ENCODE peak calls at places on chromosomes 2 and 18, in seven cellular contexts. G is tibial nerve; W is CD4-positive, CD25-positive, alpha-beta regulatory T cell; N is WERI-Rb-1; T is fibroblast of lung; P is PC-3; F is cardiac muscle cell. C is an unnamed sample. For H3K9me3, the result is how much of the 10 kb centered on the place peaks cover.

GRCh38 chr2:43159797-43160196 is 66.6 kb downstream of the ZFP36L2 start:
- DNase-seq in N (no peak), G (no peak), P (no peak), W (no peak), F (no peak), T (peak), C (no peak)

GRCh38 chr2:111176388-111176787 is 55.7 kb downstream of the BCL2L11 start:
- DNase-seq in F (no peak), P (no peak), T (no peak), W (no peak), G (no peak), N (no peak), C (no peak)

GRCh38 chr18:3262234-3263171 is 570 bp downstream of the MYL12B start:
- DNase-seq in G (no peak), T (peak), W (peak), P (peak), N (no peak), F (peak), C (peak)

GRCh38 chr2:125424386-125424785 is 1231.6 kb upstream of the GYPC start:
- DNase-seq in W (no peak), F (no peak), P (no peak), N (no peak), G (no peak), T (no peak), C (no peak)

GRCh38 chr2:217597140-217597539 is 405.7 kb downstream of the TNS1 start:
- DNase-seq in W (no peak), P (no peak), G (no peak), N (no peak), F (no peak), T (no peak), C (no peak)

GRCh38 chr2:135055182-135055786 is 3.2 kb downstream of the RAB3GAP1 start:
- DNase-seq in W (no peak), N (no peak), G (no peak), T (peak), F (peak), P (peak), C (no peak)

GRCh38 chr2:30351941-30352340 is 95.1 kb upstream of the LCLAT1 start:
- DNase-seq in G (no peak), N (no peak), T (no peak), P (no peak), F (no peak), W (no peak), C (no peak)

GRCh38 chr2:170396799-170397459 is 219.0 kb downstream of the MYO3B start:
- DNase-seq in G (no peak), N (no peak), W (no peak), T (no peak), P (peak), F (peak), C (no peak)

GRCh38 chr2:3117650-3118216 is 259.9 kb downstream of the EIPR1 start:
- DNase-seq in G (no peak), T (no peak), N (peak), F (no peak), W (no peak), P (no peak), C (no peak)

GRCh38 chr2:219073413-219074129 is 12.8 kb upstream of the IHH start:
- DNase-seq in P (peak), G (no peak), T (peak), N (peak), W (no peak), F (peak), C (no peak)

GRCh38 chr18:25787281-25787680 is 303.1 kb downstream of the SS18 start:
- DNase-seq in T (no peak), P (no peak), F (no peak), W (no peak), G (no peak), N (no peak), C (no peak)

GRCh38 chr2:226011716-226012115 is 612.2 kb downstream of the NYAP2 start:
- DNase-seq in G (no peak), N (no peak), T (no peak), W (no peak), P (no peak), F (no peak), C (no peak)

GRCh38 chr2:230881840-230882239 is 17.1 kb downstream of the ITM2C start:
- DNase-seq in P (no peak), F (no peak), T (no peak), N (no peak), W (no peak), G (no peak), C (no peak)

GRCh38 chr2:55425449-55425848 is 5.8 kb upstream of the CCDC88A start:
- DNase-seq in F (peak), W (no peak), N (no peak), G (no peak), P (peak), T (peak), C (no peak)

GRCh38 chr2:42827647-42828486 is 35.5 kb upstream of the HAAO start:
- DNase-seq in W (peak), T (peak), P (peak), F (peak), G (peak), N (peak), C (peak)

GRCh38 chr2:39068757-39069515 is 51.9 kb downstream of the SOS1 start:
- DNase-seq in N (no peak), W (no peak), F (peak), P (no peak), T (peak), G (no peak), C (no peak)

GRCh38 chr18:49476664-49477411 is 10.2 kb downstream of the C18orf32 start:
- DNase-seq in T (peak), N (peak), P (peak), W (no peak), G (no peak), F (peak), C (no peak)

GRCh38 chr2:177419274-177419673 is 26.7 kb downstream of the AGPS start:
- DNase-seq in N (no peak), F (peak), P (peak), T (peak), G (no peak), W (no peak), C (no peak)

GRCh38 chr2:165629776-165630175 is 160.3 kb downstream of the CSRNP3 start:
- DNase-seq in W (no peak), T (no peak), N (no peak), F (no peak), P (no peak), G (no peak), C (no peak)

GRCh38 chr2:71503827-71504226 is 50.5 kb downstream of the DYSF start:
- DNase-seq in T (peak), W (no peak), G (no peak), F (no peak), P (no peak), N (no peak), C (no peak)

GRCh38 chr2:17583646-17584045 is 43.1 kb downstream of the VSNL1 start:
- DNase-seq in N (no peak), T (peak), P (no peak), F (peak), G (no peak), W (no peak), C (no peak)

GRCh38 chr2:157325786-157326185 is at the start of gene ERMN:
- DNase-seq in W (no peak), N (no peak), P (no peak), T (no peak), F (no peak), G (no peak), C (no peak)

GRCh38 chr18:24818069-24818395 is 357.6 kb downstream of the HRH4 start:
- DNase-seq in N (no peak), P (no peak), T (no peak), F (no peak), G (no peak), W (no peak), C (no peak)

GRCh38 chr18:29191263-29191662 is 1014.3 kb upstream of the CDH2 start:
- DNase-seq in W (no peak), G (no peak), F (peak), N (peak), P (peak), T (peak), C (no peak)

GRCh38 chr18:13513015-13513414 is 213.3 kb downstream of the FAM210A start:
- DNase-seq in F (no peak), N (peak), T (peak), G (no peak), P (no peak), W (no peak), C (no peak)

GRCh38 chr2:219109468-219109867 is 48.7 kb upstream of the IHH start:
- DNase-seq in F (no peak), W (peak), G (no peak), N (no peak), T (no peak), P (no peak), C (no peak)

GRCh38 chr2:181892795-181893435 is 1.4 kb downstream of the ITPRID2 start:
- DNase-seq in T (peak), G (no peak), P (peak), N (no peak), W (no peak), F (peak), C (no peak)

GRCh38 chr2:138500592-138501426 is 761 bp upstream of the SPOPL start:
- DNase-seq in N (peak), T (no peak), F (no peak), W (no peak), P (no peak), G (no peak), C (no peak)

GRCh38 chr2:77937366-77937765 is 415.2 kb upstream of the LRRTM4 start:
- DNase-seq in F (no peak), G (no peak), T (no peak), W (no peak), N (no peak), P (no peak), C (no peak)

GRCh38 chr2:215950009-215950408 is 63.3 kb downstream of the MREG start:
- DNase-seq in P (peak), W (peak), G (no peak), N (peak), T (peak), F (peak), C (no peak)

GRCh38 chr18:59560556-59560955 is 136.7 kb downstream of the CCBE1 start:
- DNase-seq in W (no peak), N (no peak), G (no peak), P (no peak), T (no peak), F (no peak), C (no peak)

GRCh38 chr2:138922973-138923563 is 142.9 kb upstream of the NXPH2 start:
- DNase-seq in W (no peak), T (peak), N (no peak), F (peak), G (no peak), P (peak), C (no peak)

GRCh38 chr2:61247204-61247812 is 85.3 kb downstream of the C2orf74 start:
- DNase-seq in F (peak), P (no peak), W (no peak), G (no peak), N (no peak), T (peak), C (no peak)

GRCh38 chr2:174336403-174337336 is 1.9 kb downstream of the SP9 start:
- DNase-seq in W (no peak), N (peak), P (no peak), F (no peak), G (no peak), T (no peak), C (no peak)

GRCh38 chr18:78830161-78830560 is 149.5 kb upstream of the SALL3 start:
- DNase-seq in T (no peak), F (no peak), W (no peak), G (no peak), N (no peak), P (no peak), C (no peak)

GRCh38 chr18:78825168-78825567 is 154.4 kb upstream of the SALL3 start:
- DNase-seq in W (no peak), G (no peak), T (no peak), F (no peak), N (no peak), P (no peak), C (no peak)

GRCh38 chr18:78826631-78827030 is 153.0 kb upstream of the SALL3 start:
- DNase-seq in F (no peak), N (no peak), P (no peak), G (no peak), T (no peak), W (no peak), C (no peak)

GRCh38 chr18:78828131-78828530 is 151.5 kb upstream of the SALL3 start:
- DNase-seq in G (no peak), P (no peak), N (no peak), W (no peak), F (no peak), T (no peak), C (no peak)

DNA sequence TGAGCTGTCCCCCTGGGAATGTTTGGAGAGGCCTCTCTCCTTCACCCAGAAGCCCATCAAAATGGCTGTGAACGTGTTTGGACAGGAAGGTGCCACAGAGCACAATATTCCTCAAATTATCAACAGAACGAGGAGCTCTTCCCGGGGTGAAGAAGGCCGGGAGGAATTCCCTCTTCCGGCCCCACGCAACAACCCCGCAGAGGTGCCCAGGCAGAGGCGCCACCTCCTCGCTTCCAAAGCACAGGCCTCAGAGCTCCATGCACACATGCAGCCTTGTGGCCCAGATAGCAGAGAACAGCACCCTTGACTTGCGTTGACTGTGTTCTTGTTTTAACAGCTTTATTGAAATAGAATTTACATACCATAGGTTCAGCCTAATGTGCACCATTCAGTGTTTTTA is 152.5 kb upstream of the SALL3 start:
- DNase-seq in T (no peak), N (no peak), W (no peak), F (no peak), G (no peak), P (no peak), C (no peak)
- H3K9me3 ChIP-seq in T (under half), N (under half), W (under half), F (under half), G (under half), P (under half), C (under half)

GRCh38 chr2:5070257-5070656 is 621.9 kb upstream of the SOX11 start:
- DNase-seq in W (no peak), T (no peak), G (no peak), N (no peak), F (no peak), P (peak), C (no peak)

GRCh38 chr2:5064687-5065086 is 627.5 kb upstream of the SOX11 start:
- DNase-seq in N (no peak), G (no peak), F (no peak), T (no peak), P (no peak), W (no peak), C (no peak)

GRCh38 chr2:5067816-5068215 is 624.4 kb upstream of the SOX11 start:
- DNase-seq in W (no peak), P (no peak), T (no peak), G (no peak), N (no peak), F (no peak), C (no peak)
- H3K9me3 ChIP-seq in W (under half), P (under half), T (under half), G (under half), N (under half), F (under half), C (under half)

DNA sequence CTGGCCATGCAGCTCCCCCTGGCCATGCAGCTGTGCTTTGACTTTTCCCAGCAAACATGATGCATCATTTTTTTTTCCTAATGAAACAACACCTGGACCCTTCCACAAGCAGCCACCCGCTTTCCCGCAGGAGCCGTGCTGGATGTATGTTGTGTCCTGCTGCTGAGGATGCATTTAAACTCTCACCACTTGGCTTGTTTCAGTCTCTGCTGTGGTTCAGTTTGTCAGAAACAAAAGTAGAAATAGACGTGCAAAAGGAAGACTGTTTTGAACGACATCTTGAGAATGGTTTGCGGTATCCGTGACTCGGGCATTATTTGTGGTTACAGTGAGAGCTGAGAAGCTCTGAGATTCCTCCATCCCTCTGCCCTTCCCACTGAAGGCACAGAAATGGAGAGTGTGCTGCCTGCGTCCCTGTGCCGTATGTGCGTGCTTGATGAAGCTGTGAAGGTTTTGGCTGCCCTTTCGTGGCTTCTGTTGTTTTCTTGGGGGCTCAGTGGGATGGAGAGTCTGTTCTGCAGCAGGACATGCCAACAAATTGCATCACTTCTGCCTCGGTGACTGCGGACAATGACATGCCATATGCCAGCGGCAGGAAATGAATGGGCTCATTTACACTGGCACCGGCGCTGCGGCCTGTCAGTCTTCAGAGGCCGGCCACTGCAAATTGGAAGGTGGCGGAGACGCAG is 417.7 kb upstream of the SALL3 start:
- DNase-seq in T (peak), G (no peak), W (no peak), F (no peak), N (no peak), P (no peak), C (no peak)
- H3K9me3 ChIP-seq in T (under half), G (under half), W (under half), F (under half), N (under half), P (under half), C (under half)

GRCh38 chr18:79932907-79933306 is 18.5 kb downstream of the SLC66A2 start:
- DNase-seq in G (no peak), W (no peak), T (no peak), P (no peak), F (no peak), N (no peak), C (no peak)
- H3K9me3 ChIP-seq in G (under half), W (under half), T (under half), P (under half), F (under half), N (under half), C (under half)

DNA sequence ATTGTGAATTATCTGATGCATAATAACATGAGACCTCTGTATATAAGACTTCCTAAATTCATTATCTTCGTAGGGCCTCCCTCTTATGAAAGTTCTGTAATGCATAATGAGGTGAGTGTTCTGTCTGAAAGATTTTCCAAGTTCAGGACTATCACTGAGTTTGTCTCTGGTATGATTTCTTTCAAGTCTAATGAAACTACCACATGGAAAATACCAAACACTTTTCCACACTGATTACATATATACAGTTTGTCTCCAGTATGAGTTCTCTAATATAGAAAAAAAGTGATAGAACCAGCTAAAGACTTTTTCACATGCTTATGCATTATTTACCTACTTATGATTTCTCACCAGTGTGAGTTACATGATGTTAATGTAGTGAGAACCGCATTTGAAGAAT is 34.7 kb downstream of the CTNNA2 start:
- DNase-seq in P (no peak), G (no peak), T (no peak), N (no peak), F (no peak), W (no peak), C (no peak)
- H3K9me3 ChIP-seq in P (under half), G (under half), T (under half), N (under half), F (under half), W (under half), C (under half)

C was measured in T-helper 17 cell.